ENCODE peak calls at places on chromosomes 13 and 19, in seven cellular contexts. One of them, this sample, is unnamed.

GRCh38 chr19:6677495-6677894 is 7.5 kb upstream of the TNFSF14 start:
- DNase-seq in GM12892: no peak
- DNase-seq in stomach: no peak
- DNase-seq in AG09309: no peak
- DNase-seq in ureter: no peak
- DNase-seq in NCI-H1092 treated with DMSO at 0.1 percent for 48 hours: no peak
- DNase-seq in mesendoderm: no peak
- DNase-seq in this sample: no peak

GRCh38 chr13:111039735-111040134 is 75.4 kb upstream of the ARHGEF7 start:
- DNase-seq in GM12892: no peak
- DNase-seq in stomach: no peak
- DNase-seq in AG09309: no peak
- DNase-seq in ureter: no peak
- DNase-seq in NCI-H1092 treated with DMSO at 0.1 percent for 48 hours: no peak
- DNase-seq in mesendoderm: no peak
- DNase-seq in this sample: no peak

GRCh38 chr19:17497149-17497798 is 14.2 kb upstream of the PGLS start:
- DNase-seq in GM12892: no peak
- DNase-seq in stomach: no peak
- DNase-seq in AG09309: no peak
- DNase-seq in ureter: no peak
- DNase-seq in NCI-H1092 treated with DMSO at 0.1 percent for 48 hours: no peak
- DNase-seq in mesendoderm: no peak
- DNase-seq in this sample: no peak

GRCh38 chr13:43303040-43303729 is 279.8 kb downstream of the DNAJC15 start:
- DNase-seq in GM12892: no peak
- DNase-seq in stomach: peak
- DNase-seq in AG09309: no peak
- DNase-seq in ureter: peak
- DNase-seq in NCI-H1092 treated with DMSO at 0.1 percent for 48 hours: peak
- DNase-seq in mesendoderm: peak
- DNase-seq in this sample: peak

GRCh38 chr13:111033172-111034133 is 81.7 kb upstream of the ARHGEF7 start:
- DNase-seq in GM12892: no peak
- DNase-seq in stomach: no peak
- DNase-seq in AG09309: no peak
- DNase-seq in ureter: no peak
- DNase-seq in NCI-H1092 treated with DMSO at 0.1 percent for 48 hours: no peak
- DNase-seq in mesendoderm: no peak
- DNase-seq in this sample: no peak

GRCh38 chr13:77544365-77544764 is 8.9 kb downstream of the SCEL start:
- DNase-seq in GM12892: no peak
- DNase-seq in stomach: peak
- DNase-seq in AG09309: no peak
- DNase-seq in ureter: peak
- DNase-seq in NCI-H1092 treated with DMSO at 0.1 percent for 48 hours: no peak
- DNase-seq in mesendoderm: no peak
- DNase-seq in this sample: no peak

GRCh38 chr19:15398501-15399233 is 19.1 kb upstream of the AKAP8 start:
- DNase-seq in GM12892: no peak
- DNase-seq in stomach: no peak
- DNase-seq in AG09309: no peak
- DNase-seq in ureter: no peak
- DNase-seq in NCI-H1092 treated with DMSO at 0.1 percent for 48 hours: no peak
- DNase-seq in mesendoderm: no peak
- DNase-seq in this sample: no peak

GRCh38 chr13:36357692-36358091 is 11.5 kb upstream of the SPART start:
- DNase-seq in GM12892: no peak
- DNase-seq in stomach: no peak
- DNase-seq in AG09309: no peak
- DNase-seq in ureter: peak
- DNase-seq in NCI-H1092 treated with DMSO at 0.1 percent for 48 hours: no peak
- DNase-seq in mesendoderm: no peak
- DNase-seq in this sample: no peak

GRCh38 chr13:65074248-65074647 is 2155.9 kb downstream of the PCDH9 start:
- DNase-seq in GM12892: no peak
- DNase-seq in stomach: no peak
- DNase-seq in AG09309: no peak
- DNase-seq in ureter: no peak
- DNase-seq in NCI-H1092 treated with DMSO at 0.1 percent for 48 hours: no peak
- DNase-seq in mesendoderm: no peak
- DNase-seq in this sample: no peak

GRCh38 chr13:79245937-79246574 is 160.0 kb downstream of the RBM26 start:
- DNase-seq in GM12892: no peak
- DNase-seq in stomach: no peak
- DNase-seq in AG09309: no peak
- DNase-seq in ureter: no peak
- DNase-seq in NCI-H1092 treated with DMSO at 0.1 percent for 48 hours: peak
- DNase-seq in mesendoderm: peak
- DNase-seq in this sample: no peak

GRCh38 chr19:54201172-54201701 is 579 bp downstream of the RPS9 start:
- DNase-seq in GM12892: no peak
- DNase-seq in stomach: no peak
- DNase-seq in AG09309: no peak
- DNase-seq in ureter: no peak
- DNase-seq in NCI-H1092 treated with DMSO at 0.1 percent for 48 hours: no peak
- DNase-seq in mesendoderm: no peak
- DNase-seq in this sample: no peak

GRCh38 chr19:14073232-14073924 is 792 bp downstream of the MISP3 start:
- DNase-seq in GM12892: peak
- DNase-seq in stomach: peak
- DNase-seq in AG09309: peak
- DNase-seq in ureter: peak
- DNase-seq in NCI-H1092 treated with DMSO at 0.1 percent for 48 hours: peak
- DNase-seq in mesendoderm: peak
- DNase-seq in this sample: peak

GRCh38 chr19:12365372-12366162 is at the start of gene ZNF442:
- DNase-seq in GM12892: peak
- DNase-seq in stomach: peak
- DNase-seq in AG09309: peak
- DNase-seq in ureter: peak
- DNase-seq in NCI-H1092 treated with DMSO at 0.1 percent for 48 hours: peak
- DNase-seq in mesendoderm: peak
- DNase-seq in this sample: peak

GRCh38 chr19:11767633-11768133 is 883 bp downstream of the ZNF441 start:
- DNase-seq in GM12892: peak
- DNase-seq in stomach: peak
- DNase-seq in AG09309: no peak
- DNase-seq in ureter: peak
- DNase-seq in NCI-H1092 treated with DMSO at 0.1 percent for 48 hours: no peak
- DNase-seq in mesendoderm: peak
- DNase-seq in this sample: peak

GRCh38 chr13:46296920-46297319 is 85.2 kb downstream of the LRRC63 start:
- DNase-seq in GM12892: no peak
- DNase-seq in stomach: no peak
- DNase-seq in AG09309: peak
- DNase-seq in ureter: no peak
- DNase-seq in NCI-H1092 treated with DMSO at 0.1 percent for 48 hours: no peak
- DNase-seq in mesendoderm: peak
- DNase-seq in this sample: no peak

GRCh38 chr19:22144394-22144793 is 52.4 kb downstream of the ZNF676 start:
- DNase-seq in GM12892: no peak
- DNase-seq in stomach: no peak
- DNase-seq in AG09309: no peak
- DNase-seq in ureter: no peak
- DNase-seq in NCI-H1092 treated with DMSO at 0.1 percent for 48 hours: no peak
- DNase-seq in mesendoderm: peak
- DNase-seq in this sample: no peak

GRCh38 chr13:100646030-100646673 is 28.4 kb downstream of the TMTC4 start:
- DNase-seq in GM12892: no peak
- DNase-seq in stomach: peak
- DNase-seq in AG09309: no peak
- DNase-seq in ureter: no peak
- DNase-seq in NCI-H1092 treated with DMSO at 0.1 percent for 48 hours: peak
- DNase-seq in mesendoderm: peak
- DNase-seq in this sample: peak

GRCh38 chr19:39997595-39998216 is 846 bp downstream of the ZNF546 start:
- DNase-seq in GM12892: no peak
- DNase-seq in stomach: no peak
- DNase-seq in AG09309: no peak
- DNase-seq in ureter: no peak
- DNase-seq in NCI-H1092 treated with DMSO at 0.1 percent for 48 hours: no peak
- DNase-seq in mesendoderm: no peak
- DNase-seq in this sample: no peak

GRCh38 chr13:23509781-23510543 is 60.2 kb upstream of the TNFRSF19 start:
- DNase-seq in GM12892: no peak
- DNase-seq in stomach: no peak
- DNase-seq in AG09309: peak
- DNase-seq in ureter: no peak
- DNase-seq in NCI-H1092 treated with DMSO at 0.1 percent for 48 hours: no peak
- DNase-seq in mesendoderm: no peak
- DNase-seq in this sample: no peak